ENCODE peak calls at places on chromosomes 12 and 14, in seven cellular contexts. J is right cardiac atrium, Y is pancreas, V is fibroblast of lung, I is lower lobe of right lung, P is gastrocnemius medialis, Z is prostate gland. G is an unnamed sample.
A peak's percentile ranks its signal among the peaks of the same experiment; 100 is the strongest.

GRCh38 chr14:32478027-32478426 is 148.9 kb downstream of the AKAP6 start:
- DNase-seq in J (no peak), Y (no peak), V (peak; percentile 59), I (no peak), P (no peak), Z (no peak), G (no peak)

GRCh38 chr14:73047808-73048207 is 10.5 kb upstream of the RBM25 start:
- DNase-seq in J (no peak), Y (no peak), V (no peak), I (no peak), P (no peak), Z (no peak), G (no peak)

GRCh38 chr12:66048843-66049537 is 81.6 kb downstream of the LLPH start:
- DNase-seq in J (no peak), Y (no peak), V (no peak), I (no peak), P (no peak), Z (no peak), G (no peak)

GRCh38 chr12:63149884-63150254 is 1.1 kb downstream of the AVPR1A start:
- DNase-seq in J (no peak), Y (no peak), V (no peak), I (no peak), P (no peak), Z (no peak), G (no peak)

GRCh38 chr12:25054783-25055144 is 105.9 kb upstream of the BCAT1 start:
- DNase-seq in J (no peak), Y (peak; percentile 40), V (peak; percentile 33), I (no peak), P (no peak), Z (no peak), G (no peak)

GRCh38 chr14:20998674-20999366 is at the start of gene SLC39A2:
- DNase-seq in J (peak; percentile 77), Y (no peak), V (peak; percentile 76), I (no peak), P (peak; percentile 62), Z (peak; percentile 65), G (peak; percentile 17)

GRCh38 chr12:101598483-101598882 is 3.7 kb downstream of the MYBPC1 start:
- DNase-seq in J (no peak), Y (no peak), V (no peak), I (no peak), P (no peak), Z (no peak), G (no peak)

GRCh38 chr14:102848830-102849521 is 71.7 kb downstream of the TRAF3 start:
- DNase-seq in J (peak; percentile 52), Y (no peak), V (no peak), I (no peak), P (peak; percentile 34), Z (no peak), G (no peak)

GRCh38 chr14:37270629-37271028 is 72.9 kb downstream of the MIPOL1 start:
- DNase-seq in J (no peak), Y (no peak), V (no peak), I (no peak), P (no peak), Z (no peak), G (no peak)

GRCh38 chr14:93086441-93087055 is 29.2 kb downstream of the ITPK1 start:
- DNase-seq in J (no peak), Y (no peak), V (no peak), I (no peak), P (no peak), Z (no peak), G (no peak)

GRCh38 chr12:102421801-102422583 is 58.4 kb downstream of the IGF1 start:
- DNase-seq in J (no peak), Y (no peak), V (no peak), I (no peak), P (no peak), Z (no peak), G (no peak)

GRCh38 chr14:55699131-55700057 is 119.4 kb downstream of the KTN1 start:
- DNase-seq in J (no peak), Y (no peak), V (peak; percentile 86), I (no peak), P (no peak), Z (no peak), G (no peak)

GRCh38 chr14:61438497-61438859 is 117.1 kb downstream of the PRKCH start:
- DNase-seq in J (no peak), Y (no peak), V (no peak), I (no peak), P (no peak), Z (peak; percentile 51), G (no peak)

GRCh38 chr14:100361626-100362025 is 38.5 kb downstream of the SLC25A47 start:
- DNase-seq in J (no peak), Y (no peak), V (no peak), I (no peak), P (no peak), Z (no peak), G (no peak)

GRCh38 chr14:58298477-58298879 is at the start of gene ARID4A:
- DNase-seq in J (peak; percentile 88), Y (peak; percentile 81), V (no peak), I (peak; percentile 91), P (no peak), Z (no peak), G (peak; percentile 76)

GRCh38 chr14:73059326-73059725 is 992 bp downstream of the RBM25 start:
- DNase-seq in J (no peak), Y (no peak), V (peak; percentile 44), I (no peak), P (no peak), Z (no peak), G (no peak)

GRCh38 chr14:20379743-20380142 is 33.6 kb downstream of the TEP1 start:
- DNase-seq in J (no peak), Y (no peak), V (no peak), I (no peak), P (no peak), Z (no peak), G (no peak)

GRCh38 chr12:120783197-120783596 is 57.6 kb downstream of the ACADS start:
- DNase-seq in J (no peak), Y (no peak), V (peak; percentile 73), I (no peak), P (no peak), Z (no peak), G (no peak)

GRCh38 chr12:32604565-32604964 is 74.5 kb upstream of the DNM1L start:
- DNase-seq in J (no peak), Y (no peak), V (no peak), I (no peak), P (no peak), Z (no peak), G (no peak)

GRCh38 chr12:2877047-2877958 is at the start of the genes FOXM1 and RHNO1:
- DNase-seq in J (peak; percentile 91), Y (peak; percentile 92), V (peak; percentile 79), I (peak; percentile 93), P (peak; percentile 87), Z (peak; percentile 92), G (peak; percentile 84)

GRCh38 chr14:35400707-35401421 is 3.7 kb downstream of the NFKBIA start:
- DNase-seq in J (no peak), Y (peak; percentile 34), V (no peak), I (no peak), P (peak; percentile 42), Z (no peak), G (no peak)

GRCh38 chr14:60753264-60754126 is 18.9 kb downstream of the MNAT1 start:
- DNase-seq in J (no peak), Y (no peak), V (peak; percentile 58), I (no peak), P (no peak), Z (no peak), G (no peak)

GRCh38 chr14:69088523-69089445 is 64.1 kb downstream of the DCAF5 start:
- DNase-seq in J (no peak), Y (no peak), V (peak; percentile 84), I (no peak), P (no peak), Z (no peak), G (no peak)
- H3K27ac ChIP-seq in J (no peak overlapping the region), Y (no peak overlapping the region), V (no peak overlapping the region), I (peak overlapping the region; percentile 57), P (peak overlapping the region; percentile 2), Z (peak overlapping the region; percentile 81), G (no peak overlapping the region)

GRCh38 chr14:105019861-105020814 is 745 bp downstream of the CDCA4 start:
- DNase-seq in J (peak; percentile 31), Y (no peak), V (peak; percentile 42), I (peak; percentile 61), P (no peak), Z (no peak), G (no peak)

GRCh38 chr14:105015242-105015641 is 5.6 kb downstream of the CDCA4 start:
- DNase-seq in J (no peak), Y (no peak), V (no peak), I (no peak), P (no peak), Z (no peak), G (peak; percentile 23)

GRCh38 chr14:105015905-105016304 is 5.0 kb downstream of the CDCA4 start:
- DNase-seq in J (no peak), Y (no peak), V (no peak), I (no peak), P (no peak), Z (no peak), G (no peak)

GRCh38 chr14:105020815-105021655 is at the start of gene CDCA4:
- DNase-seq in J (peak; percentile 98), Y (peak; percentile 98), V (peak; percentile 90), I (peak; percentile 97), P (peak; percentile 94), Z (peak; percentile 97), G (peak; percentile 97)

DNA sequence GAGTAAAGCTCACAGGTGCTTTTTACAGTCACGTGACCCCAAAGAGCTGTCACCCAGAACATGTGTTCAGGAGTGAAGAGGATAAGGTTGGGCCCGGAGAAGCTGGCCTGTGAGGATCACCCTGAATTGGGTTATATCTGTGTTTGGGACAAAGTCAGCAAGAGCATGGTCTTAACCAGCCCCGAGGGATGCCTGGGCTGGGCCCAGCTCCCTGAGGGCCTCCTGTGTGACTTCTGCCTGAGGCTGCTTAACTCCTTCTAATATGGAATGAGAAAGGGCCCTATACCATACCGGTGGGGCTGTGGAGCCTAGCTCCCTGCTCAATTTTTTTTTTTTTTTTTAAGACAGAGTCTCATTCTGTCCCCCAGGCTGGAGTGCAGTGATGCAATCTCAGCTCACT is 2.5 kb downstream of the CDCA4 start:
- DNase-seq in J (no peak), Y (no peak), V (no peak), I (no peak), P (no peak), Z (no peak), G (no peak)
- H3K4me1 ChIP-seq in J (peaks cover 3% of the 10 kb centered on the region), Y (peaks cover 14% of the 10 kb centered on the region), V (peaks cover 7% of the 10 kb centered on the region), I (peaks cover 26% of the 10 kb centered on the region), P (peaks cover 16% of the 10 kb centered on the region), Z (peaks cover 3% of the 10 kb centered on the region), G (peaks cover 37% of the 10 kb centered on the region)

GRCh38 chr12:92041742-92042141 is 103.9 kb downstream of the BTG1 start:
- DNase-seq in J (no peak), Y (no peak), V (peak; percentile 17), I (no peak), P (no peak), Z (no peak), G (no peak)
- H3K27ac ChIP-seq in J (no peak overlapping the region), Y (no peak overlapping the region), V (no peak overlapping the region), I (no peak overlapping the region), P (no peak overlapping the region), Z (no peak overlapping the region), G (no peak overlapping the region)

GRCh38 chr14:75452324-75452723 is 24.5 kb downstream of the JDP2 start:
- DNase-seq in J (no peak), Y (no peak), V (no peak), I (no peak), P (no peak), Z (no peak), G (no peak)
- H3K4me1 ChIP-seq in J (peaks cover 51% of the 10 kb centered on the region), Y (peaks cover 79% of the 10 kb centered on the region), V (peaks cover 35% of the 10 kb centered on the region), I (peaks cover 80% of the 10 kb centered on the region), P (peaks cover 98% of the 10 kb centered on the region), Z (peaks cover 24% of the 10 kb centered on the region), G (no peaks in the 10 kb centered on the region)

G was measured in K562.